ENCODE peak calls at places on chromosomes 5 and 9, in five cellular contexts. One of them, this sample, is unnamed. For H3K27me3, the result is how much of the 10 kb centered on the place peaks cover.

GRCh38 chr9:134367796-134368490 is 41.7 kb downstream of the RXRA start:
- DNase-seq in right lobe of liver: no peak
- DNase-seq in prostate gland: peak
- DNase-seq in esophagus squamous epithelium: no peak
- DNase-seq in heart left ventricle: no peak
- DNase-seq in this sample: no peak

GRCh38 chr9:133493428-133493827 is 14.5 kb upstream of the SLC2A6 start:
- DNase-seq in right lobe of liver: no peak
- DNase-seq in prostate gland: no peak
- DNase-seq in esophagus squamous epithelium: no peak
- DNase-seq in heart left ventricle: no peak
- DNase-seq in this sample: peak

GRCh38 chr9:68489636-68490035 is 51.0 kb downstream of the TMEM252 start:
- DNase-seq in right lobe of liver: no peak
- DNase-seq in prostate gland: no peak
- DNase-seq in esophagus squamous epithelium: no peak
- DNase-seq in heart left ventricle: no peak
- DNase-seq in this sample: no peak

GRCh38 chr5:112485802-112486427 is 66.8 kb upstream of the EPB41L4A start:
- DNase-seq in right lobe of liver: no peak
- DNase-seq in prostate gland: no peak
- DNase-seq in esophagus squamous epithelium: no peak
- DNase-seq in heart left ventricle: no peak
- DNase-seq in this sample: no peak

GRCh38 chr9:131418143-131419028 is 24.5 kb downstream of the PRRC2B start:
- DNase-seq in right lobe of liver: peak
- DNase-seq in prostate gland: peak
- DNase-seq in esophagus squamous epithelium: no peak
- DNase-seq in heart left ventricle: no peak
- DNase-seq in this sample: peak

GRCh38 chr5:83562207-83562606 is 90.7 kb downstream of the VCAN start:
- DNase-seq in right lobe of liver: no peak
- DNase-seq in prostate gland: no peak
- DNase-seq in esophagus squamous epithelium: no peak
- DNase-seq in heart left ventricle: no peak
- DNase-seq in this sample: no peak

GRCh38 chr5:180155331-180155881 is 53.6 kb downstream of the RASGEF1C start:
- DNase-seq in right lobe of liver: no peak
- DNase-seq in prostate gland: no peak
- DNase-seq in esophagus squamous epithelium: no peak
- DNase-seq in heart left ventricle: no peak
- DNase-seq in this sample: no peak

GRCh38 chr9:16191237-16191636 is 638.4 kb downstream of the CCDC171 start:
- DNase-seq in right lobe of liver: no peak
- DNase-seq in prostate gland: no peak
- DNase-seq in esophagus squamous epithelium: no peak
- DNase-seq in heart left ventricle: no peak
- DNase-seq in this sample: no peak

GRCh38 chr5:139186752-139187326 is 11.3 kb downstream of the SIL1 start:
- DNase-seq in right lobe of liver: no peak
- DNase-seq in prostate gland: no peak
- DNase-seq in esophagus squamous epithelium: no peak
- DNase-seq in heart left ventricle: no peak
- DNase-seq in this sample: no peak

GRCh38 chr5:139186293-139186692 is 11.9 kb downstream of the SIL1 start:
- DNase-seq in right lobe of liver: no peak
- DNase-seq in prostate gland: no peak
- DNase-seq in esophagus squamous epithelium: no peak
- DNase-seq in heart left ventricle: no peak
- DNase-seq in this sample: no peak

GRCh38 chr5:139188558-139189270 is 9.5 kb downstream of the SIL1 start:
- DNase-seq in right lobe of liver: no peak
- DNase-seq in prostate gland: no peak
- DNase-seq in esophagus squamous epithelium: no peak
- DNase-seq in heart left ventricle: no peak
- DNase-seq in this sample: no peak

GRCh38 chr5:139193928-139194327 is 4.2 kb downstream of the SIL1 start:
- DNase-seq in right lobe of liver: no peak
- DNase-seq in prostate gland: no peak
- DNase-seq in esophagus squamous epithelium: no peak
- DNase-seq in heart left ventricle: no peak
- DNase-seq in this sample: no peak

GRCh38 chr5:139190125-139190524 is 8.0 kb downstream of the SIL1 start:
- DNase-seq in right lobe of liver: no peak
- DNase-seq in prostate gland: no peak
- DNase-seq in esophagus squamous epithelium: no peak
- DNase-seq in heart left ventricle: no peak
- DNase-seq in this sample: no peak
- H3K27ac ChIP-seq in right lobe of liver: no peak
- H3K27ac ChIP-seq in prostate gland: no peak
- H3K27ac ChIP-seq in esophagus squamous epithelium: peak
- H3K27ac ChIP-seq in heart left ventricle: peak
- H3K27ac ChIP-seq in this sample: no peak

GRCh38 chr9:126620478-126620877 is 6.8 kb downstream of the LMX1B start:
- DNase-seq in right lobe of liver: no peak
- DNase-seq in prostate gland: no peak
- DNase-seq in esophagus squamous epithelium: no peak
- DNase-seq in heart left ventricle: no peak
- DNase-seq in this sample: no peak
- H3K27me3 ChIP-seq in right lobe of liver: under half
- H3K27me3 ChIP-seq in prostate gland: half or more
- H3K27me3 ChIP-seq in esophagus squamous epithelium: under half
- H3K27me3 ChIP-seq in heart left ventricle: half or more
- H3K27me3 ChIP-seq in this sample: under half

GRCh38 chr5:1445895-1446601 is 808 bp upstream of the SLC6A3 start:
- DNase-seq in right lobe of liver: no peak
- DNase-seq in prostate gland: no peak
- DNase-seq in esophagus squamous epithelium: no peak
- DNase-seq in heart left ventricle: no peak
- DNase-seq in this sample: no peak
- H3K4me3 ChIP-seq in right lobe of liver: no peak
- H3K4me3 ChIP-seq in prostate gland: no peak
- H3K4me3 ChIP-seq in esophagus squamous epithelium: peak
- H3K4me3 ChIP-seq in heart left ventricle: no peak
- H3K4me3 ChIP-seq in this sample: no peak

GRCh38 chr9:127545196-127546124 is 66.6 kb upstream of the STXBP1 start:
- DNase-seq in right lobe of liver: peak
- DNase-seq in prostate gland: peak
- DNase-seq in esophagus squamous epithelium: no peak
- DNase-seq in heart left ventricle: peak
- DNase-seq in this sample: peak
- H3K27ac ChIP-seq in right lobe of liver: peak
- H3K27ac ChIP-seq in prostate gland: peak
- H3K27ac ChIP-seq in esophagus squamous epithelium: peak
- H3K27ac ChIP-seq in heart left ventricle: peak
- H3K27ac ChIP-seq in this sample: no peak

GRCh38 chr5:173633304-173633703 is 16.9 kb upstream of the BOD1 start:
- DNase-seq in right lobe of liver: peak
- DNase-seq in prostate gland: no peak
- DNase-seq in esophagus squamous epithelium: no peak
- DNase-seq in heart left ventricle: no peak
- DNase-seq in this sample: no peak
- H3K27me3 ChIP-seq in right lobe of liver: under half
- H3K27me3 ChIP-seq in prostate gland: under half
- H3K27me3 ChIP-seq in esophagus squamous epithelium: under half
- H3K27me3 ChIP-seq in heart left ventricle: under half
- H3K27me3 ChIP-seq in this sample: under half

DNA sequence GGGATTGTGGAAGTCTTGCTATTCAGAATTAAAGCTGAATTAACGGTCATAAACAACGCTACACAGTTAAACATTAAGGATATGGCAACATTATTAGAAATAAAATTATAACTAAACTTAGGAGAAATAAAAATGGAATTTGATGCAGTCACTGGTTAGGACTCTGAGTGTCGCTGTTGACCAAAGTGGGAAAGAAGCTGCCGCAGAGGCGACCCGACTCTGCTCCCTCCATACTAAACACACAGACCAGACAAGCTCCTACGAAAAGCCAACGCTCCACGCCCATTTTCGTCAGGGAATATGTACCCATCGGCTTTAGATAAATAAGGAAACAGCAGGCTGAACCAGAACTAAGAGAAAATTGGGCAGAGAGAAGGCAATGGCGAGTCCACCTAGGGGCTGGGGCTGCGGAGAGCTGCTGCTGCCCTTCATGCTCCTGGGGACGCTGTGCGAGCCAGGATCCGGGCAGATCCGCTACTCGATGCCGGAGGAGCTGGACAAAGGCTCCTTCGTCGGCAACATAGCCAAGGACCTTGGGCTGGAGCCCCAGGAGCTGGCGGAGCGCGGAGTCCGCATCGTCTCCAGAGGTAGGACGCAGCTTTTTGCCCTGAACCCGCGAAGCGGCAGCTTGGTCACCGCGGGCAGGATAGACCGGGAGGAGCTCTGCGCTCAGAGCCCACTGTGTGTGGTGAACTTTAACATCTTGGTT is at the start of gene PCDHGA5:
- DNase-seq in right lobe of liver: no peak
- DNase-seq in prostate gland: no peak
- DNase-seq in esophagus squamous epithelium: no peak
- DNase-seq in heart left ventricle: no peak
- DNase-seq in this sample: no peak
- H3K4me3 ChIP-seq in right lobe of liver: no peak
- H3K4me3 ChIP-seq in prostate gland: no peak
- H3K4me3 ChIP-seq in esophagus squamous epithelium: peak
- H3K4me3 ChIP-seq in heart left ventricle: no peak
- H3K4me3 ChIP-seq in this sample: peak

This sample was measured in right cardiac atrium.